ENCODE peak calls at places on chromosomes 2 and 18, in five cellular contexts. D is mesendoderm; H is ELR; K is stimulated activated CD8-positive, alpha-beta memory T cell treated with anti-CD3 and anti-CD28 coated beads, Interleukin-15, amount 100 ng/mL, for 24 hours; I is stimulated activated naive CD8-positive, alpha-beta T cell treated with anti-CD3 and anti-CD28 coated beads, Interleukin-15, Interleukin-2, amounts not matched to agents 100 U/mL and 50 U/mL, for 24 hours. U is an unnamed sample.

GRCh38 chr2:10909050-10909995 is 2.4 kb upstream of the KCNF1 start:
- DNase-seq in D (peak; percentile 75), H (peak; percentile 32), K (no peak), I (peak; percentile 26), U (no peak)

GRCh38 chr18:68428666-68429065 is 286.2 kb downstream of the TMX3 start:
- DNase-seq in D (no peak), H (no peak), K (no peak), I (no peak), U (no peak)

GRCh38 chr2:235098736-235099494 is 147.1 kb downstream of the SH3BP4 start:
- DNase-seq in D (no peak), H (no peak), K (no peak), I (no peak), U (no peak)

GRCh38 chr18:70450658-70451253 is 161.9 kb downstream of the SOCS6 start:
- DNase-seq in D (no peak), H (peak; percentile 49), K (no peak), I (no peak), U (peak; percentile 31)

GRCh38 chr2:126839711-126840110 is 59.0 kb upstream of the TEX51 start:
- DNase-seq in D (peak; percentile 90), H (no peak), K (no peak), I (no peak), U (no peak)

GRCh38 chr2:30298302-30298701 is 67.0 kb downstream of the LBH start:
- DNase-seq in D (no peak), H (no peak), K (no peak), I (no peak), U (no peak)

GRCh38 chr2:234710587-234710986 is 213.7 kb upstream of the ARL4C start:
- DNase-seq in D (no peak), H (no peak), K (no peak), I (no peak), U (no peak)

GRCh38 chr2:26922638-26923466 is 47.6 kb upstream of the MAPRE3 start:
- DNase-seq in D (peak; percentile 79), H (peak; percentile 39), K (no peak), I (peak; percentile 42), U (peak; percentile 9)

GRCh38 chr2:74334931-74335333 is 8.3 kb downstream of the SLC4A5 start:
- DNase-seq in D (peak; percentile 86), H (peak; percentile 76), K (peak; percentile 60), I (peak; percentile 82), U (peak; percentile 66)

GRCh38 chr2:108449410-108450200 is 599 bp downstream of the GCC2 start:
- DNase-seq in D (peak; percentile 32), H (peak; percentile 56), K (no peak), I (peak; percentile 24), U (peak; percentile 46)

GRCh38 chr2:128402921-128403670 is 84.4 kb upstream of the HS6ST1 start:
- DNase-seq in D (no peak), H (no peak), K (no peak), I (no peak), U (no peak)

GRCh38 chr2:7011376-7012083 is 94.3 kb downstream of the RNF144A start:
- DNase-seq in D (no peak), H (peak; percentile 8), K (no peak), I (no peak), U (no peak)

GRCh38 chr18:58776084-58776483 is 88.6 kb upstream of the ZNF532 start:
- DNase-seq in D (peak; percentile 59), H (no peak), K (no peak), I (no peak), U (no peak)

GRCh38 chr2:64104944-64105343 is 39.3 kb downstream of the PELI1 start:
- DNase-seq in D (no peak), H (peak; percentile 22), K (no peak), I (no peak), U (peak; percentile 58)

GRCh38 chr2:166090346-166090745 is 37.5 kb downstream of the SCN1A start:
- DNase-seq in D (no peak), H (peak; percentile 23), K (no peak), I (no peak), U (no peak)

GRCh38 chr18:60198063-60198462 is 174.5 kb downstream of the MC4R start:
- DNase-seq in D (no peak), H (no peak), K (no peak), I (no peak), U (no peak)

GRCh38 chr2:181738074-181738473 is 57.8 kb upstream of the NEUROD1 start:
- DNase-seq in D (peak; percentile 70), H (peak; percentile 56), K (no peak), I (no peak), U (no peak)

GRCh38 chr2:18752022-18752493 is 162.7 kb upstream of the NT5C1B start:
- DNase-seq in D (no peak), H (no peak), K (no peak), I (no peak), U (no peak)

GRCh38 chr2:84830095-84830494 is 50.8 kb downstream of the TRABD2A start:
- DNase-seq in D (peak; percentile 68), H (peak; percentile 58), K (no peak), I (no peak), U (no peak)

GRCh38 chr2:236106761-236107160 is 61.4 kb downstream of the GBX2 start:
- DNase-seq in D (no peak), H (no peak), K (no peak), I (no peak), U (no peak)

GRCh38 chr2:96139181-96139758 is 968 bp upstream of the ASTL start:
- DNase-seq in D (peak; percentile 57), H (no peak), K (no peak), I (no peak), U (no peak)

GRCh38 chr18:10088734-10089133 is 174.9 kb downstream of the VAPA start:
- DNase-seq in D (no peak), H (no peak), K (no peak), I (no peak), U (no peak)